ENCODE peak calls at places on chromosomes 13 and 19, in four cellular contexts. L is activated CD8-positive, alpha-beta T cell treated with anti-CD3 and anti-CD28 coated beads, Interleukin-2, amount 10 ng/mL, durations not matched to agents 7 days and 5 days; G is left cardiac atrium; O is activated B cell treated with CpG ODN at 0.5 μM for 24 hours. N is an unnamed sample.

GRCh38 chr19:50695251-50696064 is 24.1 kb downstream of the SHANK1 start:
- ATAC-seq in G (peak; percentile 58), L (peak; percentile 57), O (no peak), N (peak; percentile 67)

GRCh38 chr13:85582890-85583289 is 216.3 kb downstream of the SLITRK6 start:
- ATAC-seq in G (no peak), O (no peak), L (no peak), N (no peak)

GRCh38 chr19:34300380-34300779 is 46.0 kb downstream of the GARRE1 start:
- ATAC-seq in G (no peak), L (no peak), O (no peak), N (no peak)

GRCh38 chr19:6800991-6801396 is 28.5 kb downstream of the VAV1 start:
- ATAC-seq in G (no peak), O (no peak), L (peak; percentile 7), N (no peak)

GRCh38 chr13:30346789-30347167 is 39.4 kb upstream of the KATNAL1 start:
- ATAC-seq in O (peak; percentile 40), L (peak; percentile 60), G (no peak), N (no peak)

GRCh38 chr13:100221166-100221565 is 132.3 kb downstream of the PCCA start:
- ATAC-seq in O (no peak), L (no peak), G (no peak), N (no peak)

GRCh38 chr13:45626731-45627374 is 11.3 kb upstream of the ERICH6B start:
- ATAC-seq in G (no peak), O (no peak), L (no peak), N (peak; percentile 39)

GRCh38 chr13:112133489-112134149 is 66.7 kb downstream of the SOX1 start:
- ATAC-seq in O (no peak), G (no peak), L (no peak), N (no peak)

GRCh38 chr19:56403764-56404704 is at the start of gene ZNF583:
- ATAC-seq in L (peak; percentile 91), O (peak; percentile 87), G (peak; percentile 99), N (peak; percentile 99)

GRCh38 chr13:110187501-110188161 is 119.3 kb downstream of the COL4A1 start:
- ATAC-seq in L (no peak), G (peak; percentile 90), O (no peak), N (peak; percentile 81)

GRCh38 chr19:10861118-10861651 is 10.2 kb upstream of the CARM1 start:
- ATAC-seq in G (no peak), O (no peak), L (no peak), N (peak; percentile 61)

GRCh38 chr19:7216373-7216902 is 77.8 kb downstream of the INSR start:
- ATAC-seq in L (no peak), O (peak; percentile 41), G (no peak), N (no peak)

GRCh38 chr19:31135841-31136240 is 213.4 kb downstream of the TSHZ3 start:
- ATAC-seq in G (no peak), L (no peak), O (no peak), N (no peak)

GRCh38 chr13:38542601-38543000 is 144.3 kb upstream of the FREM2 start:
- ATAC-seq in O (no peak), L (no peak), G (no peak), N (no peak)

GRCh38 chr13:60137911-60138570 is 25.7 kb downstream of the DIAPH3 start:
- ATAC-seq in G (no peak), L (no peak), O (no peak), N (no peak)

GRCh38 chr19:10220695-10221094 is 10.4 kb downstream of the S1PR2 start:
- ATAC-seq in O (no peak), L (no peak), G (no peak), N (no peak)

GRCh38 chr19:15780595-15781418 is 6.7 kb upstream of the OR10H5 start:
- ATAC-seq in G (peak; percentile 27), L (no peak), O (no peak), N (peak; percentile 53)

GRCh38 chr19:1608414-1609391 is 3.4 kb upstream of the UQCR11 start:
- ATAC-seq in L (no peak), G (no peak), O (no peak), N (no peak)

GRCh38 chr13:40617801-40618356 is 48.6 kb downstream of the FOXO1 start:
- ATAC-seq in G (peak; percentile 13), O (no peak), L (no peak), N (no peak)

GRCh38 chr19:45346449-45346848 is 5.9 kb downstream of the KLC3 start:
- ATAC-seq in O (no peak), L (no peak), G (no peak), N (no peak)

GRCh38 chr13:95212962-95213850 is 88.0 kb downstream of the ABCC4 start:
- ATAC-seq in O (no peak), L (no peak), G (no peak), N (no peak)